ENCODE peak calls at places on chromosomes 11 and 22, in seven cellular contexts. Y is NB4, P is lung, Z is AG04449, O is left ventricle myocardium inferior, S is progenitor cell of endocrine pancreas, X is fibroblast of lung. K is an unnamed sample.

GRCh38 chr22:35178446-35178845 is 78.8 kb upstream of the HMGXB4 start:
- DNase-seq in Y (no peak), P (no peak), Z (no peak), O (no peak), S (no peak), X (no peak), K (no peak)

GRCh38 chr11:46235777-46236688 is 41.4 kb upstream of the CREB3L1 start:
- DNase-seq in Y (peak; percentile 75), P (no peak), Z (no peak), O (no peak), S (no peak), X (peak; percentile 43), K (no peak)

GRCh38 chr22:41576877-41577276 is 12.8 kb downstream of the PMM1 start:
- DNase-seq in Y (peak; percentile 68), P (no peak), Z (no peak), O (peak; percentile 65), S (peak; percentile 37), X (peak; percentile 68), K (peak; percentile 65)

GRCh38 chr11:45927684-45928413 is 5.4 kb downstream of the LARGE2 start:
- DNase-seq in Y (no peak), P (no peak), Z (no peak), O (peak; percentile 5), S (no peak), X (no peak), K (no peak)

GRCh38 chr11:86761978-86762377 is 38.4 kb upstream of the PRSS23 start:
- DNase-seq in Y (no peak), P (no peak), Z (no peak), O (no peak), S (no peak), X (peak; percentile 39), K (no peak)

GRCh38 chr11:116255234-116255953 is 517.4 kb downstream of the BUD13 start:
- DNase-seq in Y (no peak), P (no peak), Z (no peak), O (no peak), S (no peak), X (no peak), K (no peak)

GRCh38 chr22:31290494-31291402 is 1.5 kb downstream of the PIK3IP1 start:
- DNase-seq in Y (peak; percentile 93), P (peak; percentile 94), Z (no peak), O (peak; percentile 96), S (peak; percentile 83), X (peak; percentile 89), K (peak; percentile 96)

GRCh38 chr11:47773882-47774281 is 6.7 kb upstream of the FNBP4 start:
- DNase-seq in Y (no peak), P (no peak), Z (no peak), O (no peak), S (no peak), X (no peak), K (no peak)

GRCh38 chr11:10397226-10397987 is 57.7 kb upstream of the AMPD3 start:
- DNase-seq in Y (no peak), P (no peak), Z (no peak), O (no peak), S (no peak), X (no peak), K (no peak)

GRCh38 chr22:29454186-29454745 is 15.9 kb downstream of the RFPL1 start:
- DNase-seq in Y (no peak), P (no peak), Z (no peak), O (no peak), S (no peak), X (no peak), K (no peak)

DNA sequence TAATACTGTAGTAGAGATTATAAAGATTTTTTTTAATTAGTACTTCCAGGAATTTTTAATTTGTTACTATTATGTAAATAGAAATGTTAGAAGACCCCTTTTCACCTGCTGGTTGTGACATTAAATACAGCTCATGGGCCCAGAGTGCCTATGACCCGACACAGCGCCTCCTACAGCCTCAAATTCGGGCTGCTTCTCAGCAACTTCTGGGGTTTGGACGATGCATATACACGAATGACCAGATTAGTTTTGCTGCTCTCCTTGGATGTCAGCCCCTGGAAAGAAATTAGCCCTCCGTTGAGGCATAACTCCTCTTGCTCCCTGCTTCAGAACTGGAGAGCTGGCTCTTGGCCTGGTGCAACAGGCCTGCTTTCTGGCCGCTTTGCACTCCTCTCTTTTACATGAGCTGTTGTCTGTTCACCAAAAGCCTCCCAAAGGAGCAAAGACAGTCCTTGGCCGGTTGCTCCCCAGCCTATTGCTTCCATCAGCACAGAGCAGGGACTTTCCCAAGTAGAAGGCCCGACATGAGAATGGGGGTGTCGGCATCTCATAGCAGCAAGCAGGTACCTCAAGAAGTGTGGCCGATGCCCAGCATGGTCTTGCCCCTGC is 3.3 kb downstream of the TECTA start:
- DNase-seq in Y (no peak), P (no peak), Z (no peak), O (peak; percentile 45), S (no peak), X (no peak), K (no peak)
- TF ChIP-seq CTCF in Y (peak; percentile 41), P (no peak), Z (no peak), O (peak; percentile 22), S (peak; percentile 23), X (no peak), K (no peak)

GRCh38 chr11:114278342-114279065 is 17.7 kb upstream of the NNMT start:
- DNase-seq in Y (no peak), P (peak; percentile 16), Z (no peak), O (no peak), S (no peak), X (no peak), K (no peak)

GRCh38 chr11:114282488-114282887 is 13.7 kb upstream of the NNMT start:
- DNase-seq in Y (no peak), P (no peak), Z (no peak), O (no peak), S (no peak), X (no peak), K (no peak)

GRCh38 chr11:114279778-114280532 is 16.2 kb upstream of the NNMT start:
- DNase-seq in Y (no peak), P (peak; percentile 21), Z (no peak), O (no peak), S (no peak), X (peak; percentile 78), K (no peak)

GRCh38 chr11:114281388-114281956 is 14.7 kb upstream of the NNMT start:
- DNase-seq in Y (no peak), P (no peak), Z (no peak), O (no peak), S (no peak), X (no peak), K (no peak)

DNA sequence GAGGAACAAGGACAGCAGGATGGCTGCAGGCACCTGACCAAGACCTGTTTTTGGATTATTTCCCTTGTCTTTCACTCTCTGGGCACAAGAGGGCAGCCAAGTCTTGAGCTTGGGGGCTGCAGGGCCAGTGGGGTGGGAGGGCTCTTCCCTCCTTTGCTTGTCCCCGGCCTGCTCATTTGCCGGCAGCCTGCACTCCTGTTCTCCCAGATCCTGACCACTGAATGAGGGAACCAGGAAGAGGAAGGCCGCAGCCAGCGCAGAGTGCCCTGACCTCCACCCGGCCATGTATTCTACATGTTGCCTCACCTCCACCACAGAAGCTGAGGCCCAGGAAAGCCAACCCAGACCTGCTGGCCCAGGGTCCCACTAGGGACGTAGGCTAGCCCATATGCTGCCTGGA is 15.5 kb upstream of the NNMT start:
- DNase-seq in Y (peak; percentile 60), P (peak; percentile 70), Z (no peak), O (peak; percentile 48), S (peak; percentile 61), X (peak; percentile 81), K (no peak)
- TF ChIP-seq CTCF in Y (peak; percentile 49), P (peak; percentile 55), Z (peak; percentile 83), O (peak; percentile 71), S (peak; percentile 83), X (peak; percentile 75), K (peak; percentile 30)

GRCh38 chr11:9056467-9056866 is 34.9 kb downstream of the SCUBE2 start:
- DNase-seq in Y (no peak), P (no peak), Z (no peak), O (no peak), S (no peak), X (no peak), K (no peak)

GRCh38 chr11:9057888-9058287 is 33.5 kb downstream of the SCUBE2 start:
- DNase-seq in Y (no peak), P (no peak), Z (no peak), O (no peak), S (no peak), X (no peak), K (no peak)

GRCh38 chr11:9057032-9057431 is 34.4 kb downstream of the SCUBE2 start:
- DNase-seq in Y (no peak), P (no peak), Z (no peak), O (no peak), S (no peak), X (peak; percentile 15), K (no peak)

GRCh38 chr11:9061807-9062206 is 29.6 kb downstream of the SCUBE2 start:
- DNase-seq in Y (no peak), P (no peak), Z (no peak), O (no peak), S (no peak), X (no peak), K (no peak)

DNA sequence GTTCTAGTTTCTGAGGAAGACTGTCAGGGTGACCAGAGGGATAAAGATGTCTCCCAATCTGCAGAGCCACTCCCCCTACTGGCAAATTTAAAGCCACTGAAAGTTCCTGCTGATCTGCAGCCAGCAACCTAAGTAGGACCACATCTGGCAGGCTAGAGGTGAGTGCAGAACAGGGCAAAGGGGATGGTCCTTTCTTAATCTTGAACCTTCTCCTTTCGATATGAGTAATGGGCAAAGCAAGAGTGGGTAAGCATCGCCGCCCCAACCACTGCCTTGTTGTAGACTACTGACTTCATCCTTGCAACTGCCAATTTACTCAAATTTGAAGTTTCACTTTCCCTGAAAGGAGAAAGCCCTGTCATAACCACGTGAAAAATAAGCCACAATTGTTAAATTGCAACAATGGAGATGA is 30.7 kb downstream of the SCUBE2 start:
- DNase-seq in Y (peak; percentile 51), P (no peak), Z (no peak), O (no peak), S (no peak), X (no peak), K (peak; percentile 80)
- TF ChIP-seq CTCF in Y (peak; percentile 46), P (no peak), Z (no peak), O (no peak), S (peak; percentile 23), X (no peak), K (peak; percentile 52)

GRCh38 chr11:13487661-13488030 is 8.2 kb downstream of the PTH start:
- DNase-seq in Y (no peak), P (no peak), Z (no peak), O (no peak), S (no peak), X (no peak), K (no peak)
- TF ChIP-seq CTCF in Y (no peak), P (no peak), Z (no peak), O (no peak), S (peak; percentile 21), X (no peak), K (peak; percentile 35)

GRCh38 chr22:22396741-22397291 is 111.7 kb downstream of the ZNF280B start:
- DNase-seq in Y (no peak), P (no peak), Z (no peak), O (no peak), S (no peak), X (no peak), K (no peak)

GRCh38 chr22:22397292-22397870 is 111.2 kb downstream of the ZNF280B start:
- DNase-seq in Y (no peak), P (no peak), Z (no peak), O (peak; percentile 59), S (no peak), X (no peak), K (peak; percentile 3)

GRCh38 chr22:22397875-22398524 is 110.5 kb downstream of the ZNF280B start:
- DNase-seq in Y (no peak), P (no peak), Z (no peak), O (peak; percentile 57), S (no peak), X (no peak), K (peak; percentile 6)

GRCh38 chr22:22400099-22400498 is 108.4 kb downstream of the ZNF280B start:
- DNase-seq in Y (no peak), P (no peak), Z (no peak), O (no peak), S (no peak), X (no peak), K (no peak)

GRCh38 chr22:22398530-22399327 is 109.8 kb downstream of the ZNF280B start:
- DNase-seq in Y (no peak), P (no peak), Z (no peak), O (no peak), S (no peak), X (no peak), K (no peak)
- TF ChIP-seq CTCF in Y (no peak), P (no peak), Z (no peak), O (no peak), S (no peak), X (no peak), K (no peak)